ENCODE peak calls at places on chromosome 7, in eight cellular contexts. P is A549, Z is IMR-90, Y is adrenal gland, T is transverse colon, X is spleen, I is breast epithelium, B is HCT116. C is an unnamed sample.
A peak's percentile ranks its signal among the peaks of the same experiment; 100 is the strongest.

GRCh38 chr7:138662066-138663061 is 38.8 kb downstream of the SVOPL start:
- DNase-seq in P (no peak), Z (no peak), Y (no peak), T (no peak), X (no peak), I (no peak), B (no peak), C (no peak)

GRCh38 chr7:1064581-1064980 is 20.2 kb downstream of the GPR146 start:
- DNase-seq in P (no peak), Z (no peak), Y (no peak), T (no peak), X (no peak), I (no peak), B (no peak), C (no peak)

GRCh38 chr7:127588697-127589482 is 679 bp downstream of the ARF5 start:
- DNase-seq in P (peak; percentile 80), Z (peak; percentile 51), Y (no peak), T (peak; percentile 58), X (no peak), I (peak; percentile 61), B (peak; percentile 29), C (peak; percentile 77)

GRCh38 chr7:30815016-30815854 is 44.0 kb downstream of the MINDY4 start:
- DNase-seq in P (no peak), Z (no peak), Y (no peak), T (no peak), X (no peak), I (no peak), B (no peak), C (no peak)

GRCh38 chr7:30921951-30922401 is 10.3 kb downstream of the AQP1 start:
- DNase-seq in P (no peak), Z (no peak), Y (peak; percentile 9), T (peak; percentile 6), X (peak; percentile 71), I (peak; percentile 43), B (no peak), C (no peak)

GRCh38 chr7:20269726-20270125 is 52.5 kb upstream of the MACC1 start:
- DNase-seq in P (no peak), Z (peak; percentile 33), Y (no peak), T (no peak), X (no peak), I (no peak), B (no peak), C (no peak)

GRCh38 chr7:27185013-27185707 is at the start of gene HOXA11:
- DNase-seq in P (no peak), Z (peak; percentile 20), Y (peak; percentile 33), T (peak; percentile 83), X (peak; percentile 63), I (peak; percentile 43), B (no peak), C (peak; percentile 13)

GRCh38 chr7:80131675-80132435 is 2.8 kb upstream of the GNAI1 start:
- DNase-seq in P (no peak), Z (no peak), Y (no peak), T (no peak), X (no peak), I (no peak), B (no peak), C (no peak)

DNA sequence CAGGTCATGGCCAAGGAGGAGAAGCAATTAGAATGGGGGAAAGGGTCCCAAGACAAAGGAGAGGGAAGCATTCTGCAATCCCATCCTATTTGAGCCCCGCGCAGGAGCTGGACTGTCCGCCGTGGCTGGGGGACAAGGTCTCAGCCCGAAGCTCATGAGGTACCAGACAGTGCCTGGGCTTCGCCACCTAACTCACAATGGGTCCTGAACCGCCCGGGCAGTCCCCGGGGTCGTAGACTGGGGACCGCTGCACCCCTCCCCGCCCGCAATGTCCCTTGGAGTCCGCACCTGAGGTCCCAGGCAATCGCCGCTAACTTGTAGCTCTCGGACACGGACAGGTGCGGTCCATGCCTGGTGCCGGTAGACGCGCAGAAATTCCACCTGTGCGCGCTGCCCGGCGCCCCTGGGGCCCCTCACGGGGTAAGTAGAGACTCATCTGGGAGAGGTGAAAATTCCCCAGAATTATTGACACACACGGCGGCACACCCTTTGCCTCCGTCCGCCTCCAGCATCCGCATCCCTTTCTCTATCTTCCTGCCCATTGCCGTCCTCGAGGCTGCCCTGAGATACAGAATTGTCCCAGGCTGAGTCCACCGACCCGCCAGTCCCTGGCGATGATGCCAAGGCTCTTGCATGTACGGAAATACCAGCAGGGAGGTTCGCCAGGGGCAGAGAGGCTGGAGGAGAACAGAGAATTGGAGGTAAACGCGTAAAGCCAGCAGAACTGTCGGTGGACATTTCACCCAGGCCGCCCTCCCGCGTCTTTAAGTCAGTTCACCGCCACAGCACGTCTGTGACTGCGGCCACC is 1.7 kb downstream of the CHRM2 start:
- DNase-seq in P (no peak), Z (peak; percentile 30), Y (no peak), T (no peak), X (peak; percentile 56), I (no peak), B (no peak), C (peak; percentile 19)
- H3K4me3 ChIP-seq in P (no peak overlapping the region), Z (peak overlapping the region; percentile 95), Y (no peak overlapping the region), T (peak overlapping the region; percentile 46), X (peak overlapping the region; percentile 15), I (peak overlapping the region; percentile 12), B (no peak overlapping the region), C (no peak overlapping the region)

GRCh38 chr7:122643248-122643647 is 55.7 kb downstream of the RNF133 start:
- DNase-seq in P (no peak), Z (no peak), Y (no peak), T (no peak), X (no peak), I (no peak), B (no peak), C (no peak)

GRCh38 chr7:122638459-122638858 is 60.5 kb downstream of the RNF133 start:
- DNase-seq in P (no peak), Z (no peak), Y (no peak), T (no peak), X (no peak), I (no peak), B (no peak), C (no peak)

GRCh38 chr7:122632238-122632637 is 66.7 kb downstream of the RNF133 start:
- DNase-seq in P (no peak), Z (no peak), Y (no peak), T (no peak), X (no peak), I (no peak), B (no peak), C (no peak)

GRCh38 chr7:122633472-122633871 is 65.4 kb downstream of the RNF133 start:
- DNase-seq in P (no peak), Z (no peak), Y (no peak), T (no peak), X (no peak), I (no peak), B (no peak), C (no peak)

GRCh38 chr7:122637799-122638198 is 61.1 kb downstream of the RNF133 start:
- DNase-seq in P (no peak), Z (no peak), Y (no peak), T (no peak), X (no peak), I (no peak), B (no peak), C (no peak)
- H3K27ac ChIP-seq in P (no peak overlapping the region), Z (no peak overlapping the region), Y (no peak overlapping the region), T (no peak overlapping the region), X (no peak overlapping the region), I (no peak overlapping the region), B (no peak overlapping the region), C (no peak overlapping the region)

DNA sequence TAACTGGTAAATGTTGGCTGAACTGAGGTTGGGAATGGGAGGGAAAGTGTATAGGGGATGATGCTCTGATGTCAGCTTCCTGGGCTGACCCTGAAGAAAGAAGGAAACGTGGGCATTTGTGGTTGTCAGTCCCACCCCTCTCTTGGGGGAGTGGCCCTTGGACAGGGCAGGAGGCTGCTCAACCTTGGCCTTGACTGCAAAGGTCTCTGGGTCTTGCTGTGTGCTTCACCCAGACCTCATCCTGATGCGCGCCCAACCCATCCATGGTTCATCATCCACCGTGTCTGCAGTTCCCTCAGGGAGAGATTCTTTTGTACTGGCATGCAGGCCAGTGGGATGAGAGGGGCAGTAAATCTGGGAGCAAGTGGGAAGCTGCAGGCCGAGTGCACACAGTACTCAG is 4.7 kb upstream of the ZYX start:
- DNase-seq in P (no peak), Z (no peak), Y (no peak), T (no peak), X (peak; percentile 73), I (no peak), B (no peak), C (peak; percentile 63)
- TF ChIP-seq POLR2A in P (no peak), Z (no peak), Y (no peak), T (no peak), X (no peak), I (no peak), B (no peak), C (no peak)

GRCh38 chr7:36408589-36408988 is 18.9 kb downstream of the ANLN start:
- DNase-seq in P (no peak), Z (no peak), Y (no peak), T (no peak), X (no peak), I (no peak), B (no peak), C (no peak)
- H3K4me3 ChIP-seq in P (no peak overlapping the region), Z (no peak overlapping the region), Y (no peak overlapping the region), T (no peak overlapping the region), X (no peak overlapping the region), I (no peak overlapping the region), B (no peak overlapping the region), C (no peak overlapping the region)

DNA sequence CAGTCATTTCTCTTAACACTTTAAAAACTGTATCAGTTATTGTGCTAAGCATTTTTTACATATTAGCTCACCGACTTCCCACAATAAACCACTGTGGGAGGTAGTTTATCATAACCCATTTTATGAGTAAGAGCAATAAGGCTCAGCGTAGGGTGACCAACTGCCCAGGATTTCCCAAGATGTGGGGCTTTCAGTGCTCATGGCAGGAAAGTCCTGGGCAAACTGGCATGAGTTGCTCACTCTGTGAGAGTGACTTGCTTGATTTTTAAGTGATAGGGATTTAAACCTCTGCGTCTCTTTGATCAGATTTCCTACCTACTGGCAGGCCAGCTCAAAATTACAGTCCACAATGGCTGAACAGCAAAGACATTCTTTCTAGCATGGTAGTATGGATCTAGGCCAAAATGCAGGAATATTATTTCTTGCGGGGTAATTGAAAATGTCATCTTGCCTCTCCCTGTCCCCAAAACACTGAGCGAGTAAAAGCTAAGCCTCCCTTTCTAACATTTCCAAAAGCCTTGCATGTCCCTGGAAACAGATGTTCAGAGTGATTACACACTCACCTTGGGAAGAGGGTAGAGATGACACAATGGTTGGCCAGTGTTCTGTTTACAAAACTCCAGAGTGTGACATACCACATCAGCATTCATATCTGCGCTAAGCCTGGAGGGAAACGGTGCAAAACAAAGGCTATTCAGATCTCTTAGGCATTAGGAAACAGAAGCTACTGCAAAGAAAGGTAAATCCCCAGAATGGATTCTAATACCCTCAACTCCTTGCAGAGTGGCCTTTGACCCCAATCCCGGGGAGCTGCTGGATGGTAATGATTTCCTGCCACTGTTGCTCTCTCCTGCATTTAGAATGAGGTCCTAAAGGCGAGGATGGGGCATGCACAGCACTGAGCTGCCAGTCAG is 65.4 kb downstream of the AOAH start:
- DNase-seq in P (peak; percentile 35), Z (peak; percentile 94), Y (no peak), T (no peak), X (no peak), I (no peak), B (no peak), C (no peak)
- H3K27ac ChIP-seq in P (peak overlapping the region; percentile 80), Z (peak overlapping the region; percentile 9), Y (no peak overlapping the region), T (peak overlapping the region; percentile 38), X (no peak overlapping the region), I (peak overlapping the region; percentile 61), B (peak overlapping the region; percentile 45), C (no peak overlapping the region)

C was measured in testis.